ENCODE peak calls at places on chromosomes 5 and 9, in six cellular contexts. I is astrocyte, N is hepatocyte, G is PC-3, L is neural progenitor cell, A is endothelial cell of umbilical vein. M is an unnamed sample.

GRCh38 chr5:167294861-167295685 is 996.4 kb upstream of the WWC1 start:
- DNase-seq in I (peak), N (peak), G (peak), L (no peak), A (peak), M (peak)

GRCh38 chr5:122192883-122193496 is 63.6 kb downstream of the ZNF474 start:
- DNase-seq in I (peak), N (peak), G (peak), L (peak), A (peak), M (peak)

GRCh38 chr5:51392689-51393199 is 9.5 kb downstream of the ISL1 start:
- DNase-seq in I (no peak), N (no peak), G (no peak), L (peak), A (no peak), M (no peak)

GRCh38 chr9:89365532-89365912 is 47.2 kb downstream of the SECISBP2 start:
- DNase-seq in I (no peak), N (no peak), G (no peak), L (no peak), A (no peak), M (no peak)

GRCh38 chr5:138533973-138534941 is 8.8 kb downstream of the ETF1 start:
- DNase-seq in I (no peak), N (no peak), G (no peak), L (no peak), A (no peak), M (no peak)

GRCh38 chr9:98727428-98727827 is 18.7 kb upstream of the GABBR2 start:
- DNase-seq in I (no peak), N (no peak), G (no peak), L (no peak), A (no peak), M (no peak)

GRCh38 chr5:60893521-60893920 is 49.5 kb upstream of the ELOVL7 start:
- DNase-seq in I (no peak), N (no peak), G (no peak), L (no peak), A (no peak), M (no peak)

GRCh38 chr9:5630038-5630507 is 1.2 kb downstream of the RIC1 start:
- DNase-seq in I (peak), N (peak), G (peak), L (no peak), A (peak), M (no peak)

GRCh38 chr9:89615661-89616060 is 10.8 kb downstream of the GADD45G start:
- DNase-seq in I (no peak), N (no peak), G (no peak), L (no peak), A (no peak), M (no peak)

GRCh38 chr5:167573274-167574127 is 717.9 kb upstream of the WWC1 start:
- DNase-seq in I (peak), N (peak), G (no peak), L (peak), A (no peak), M (no peak)

GRCh38 chr5:95392593-95393182 is 1.5 kb downstream of the FAM81B start:
- DNase-seq in I (peak), N (peak), G (peak), L (no peak), A (peak), M (peak)

GRCh38 chr5:72531496-72532190 is 24.4 kb upstream of the ZNF366 start:
- DNase-seq in I (no peak), N (no peak), G (peak), L (no peak), A (peak), M (no peak)

GRCh38 chr5:2617461-2617860 is 134.0 kb downstream of the IRX2 start:
- DNase-seq in I (no peak), N (no peak), G (no peak), L (no peak), A (no peak), M (no peak)

GRCh38 chr5:175148773-175149172 is 295.2 kb downstream of the DRD1 start:
- DNase-seq in I (no peak), N (no peak), G (no peak), L (no peak), A (no peak), M (no peak)

GRCh38 chr5:149913449-149914419 is 30.9 kb downstream of the PDE6A start:
- DNase-seq in I (no peak), N (no peak), G (no peak), L (peak), A (peak), M (no peak)

GRCh38 chr5:149916317-149917072 is 28.1 kb downstream of the PDE6A start:
- DNase-seq in I (no peak), N (no peak), G (no peak), L (no peak), A (no peak), M (no peak)

GRCh38 chr5:149921597-149921996 is 23.0 kb downstream of the PDE6A start:
- DNase-seq in I (no peak), N (no peak), G (no peak), L (no peak), A (no peak), M (no peak)

GRCh38 chr5:149915392-149916260 is 29.0 kb downstream of the PDE6A start:
- DNase-seq in I (peak), N (no peak), G (peak), L (no peak), A (no peak), M (peak)

DNA sequence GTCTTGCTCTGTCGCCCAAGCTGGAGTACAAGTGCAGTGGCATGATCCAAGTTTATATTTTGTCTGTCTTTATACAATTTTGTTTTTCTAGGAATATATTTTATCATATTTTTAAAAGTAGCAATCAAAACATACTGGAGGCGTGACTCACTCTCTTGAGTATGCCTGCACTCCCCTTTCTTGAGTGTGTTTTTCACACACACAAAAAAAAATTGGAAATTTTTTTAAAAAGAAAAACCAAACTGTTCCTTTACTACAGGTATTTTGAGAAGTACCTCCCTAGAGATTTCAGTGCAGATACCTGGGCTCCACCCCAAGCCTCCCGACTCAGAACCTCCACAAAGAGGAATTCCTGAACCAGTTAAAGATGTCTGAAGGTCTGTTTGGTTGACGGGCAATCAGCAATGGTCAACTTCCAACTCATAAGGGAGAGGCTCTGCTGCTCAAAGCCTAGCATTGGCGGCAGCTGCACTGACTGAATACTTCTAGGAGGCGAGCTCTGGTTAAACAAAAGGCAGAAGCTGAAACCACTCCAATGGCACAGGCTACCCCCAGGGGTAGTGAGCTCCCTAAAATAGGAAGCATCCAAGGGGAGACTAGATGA is 27.4 kb downstream of the PDE6A start:
- DNase-seq in I (no peak), N (no peak), G (no peak), L (no peak), A (peak), M (peak)
- H3K4me2 ChIP-seq in I (peak), N (no peak), G (no peak), L (no peak), A (peak), M (peak)

DNA sequence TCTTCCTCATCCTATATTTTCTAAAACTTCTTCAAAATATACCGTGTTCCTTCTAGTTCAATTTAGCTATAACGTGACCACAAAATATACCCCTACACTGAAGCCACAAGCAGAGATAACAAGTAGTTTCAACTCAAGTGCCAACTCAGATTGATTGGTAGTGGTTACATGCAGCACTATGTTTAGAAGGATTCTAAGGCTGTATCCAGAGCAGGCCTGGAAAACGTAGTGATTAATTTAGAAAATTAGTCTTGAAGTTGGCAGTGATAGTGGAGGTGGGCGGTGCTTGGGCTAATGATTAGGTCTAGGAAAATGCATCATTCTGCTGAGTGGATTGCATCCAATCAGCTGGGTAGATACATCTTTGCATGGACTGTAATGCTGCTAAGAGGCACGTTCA is 61.5 kb downstream of the MAMDC2 start:
- DNase-seq in I (peak), N (no peak), G (no peak), L (no peak), A (no peak), M (no peak)
- TF ChIP-seq EZH2 in I (no peak), N (no peak), G (no peak), L (no peak), A (no peak), M (no peak)

GRCh38 chr5:75465480-75465879 is 45.9 kb downstream of the CERT1 start:
- DNase-seq in I (peak), N (no peak), G (no peak), L (no peak), A (peak), M (no peak)

GRCh38 chr5:75463726-75464125 is 47.7 kb downstream of the CERT1 start:
- DNase-seq in I (no peak), N (no peak), G (peak), L (no peak), A (no peak), M (peak)

GRCh38 chr5:75460947-75461346 is 50.5 kb downstream of the CERT1 start:
- DNase-seq in I (no peak), N (no peak), G (no peak), L (no peak), A (no peak), M (no peak)

GRCh38 chr5:75460532-75460931 is 50.9 kb downstream of the CERT1 start:
- DNase-seq in I (no peak), N (no peak), G (peak), L (no peak), A (peak), M (no peak)

GRCh38 chr5:75461679-75462078 is 49.8 kb downstream of the CERT1 start:
- DNase-seq in I (no peak), N (no peak), G (no peak), L (no peak), A (no peak), M (no peak)
- H3K4me2 ChIP-seq in I (no peak), N (no peak), G (no peak), L (no peak), A (no peak), M (no peak)

GRCh38 chr9:129175825-129176633 is 2.0 kb downstream of the IER5L start:
- DNase-seq in I (peak), N (peak), G (peak), L (peak), A (peak), M (peak)
- TF ChIP-seq EZH2 in I (no peak), N (no peak), G (no peak), L (no peak), A (no peak), M (no peak)

DNA sequence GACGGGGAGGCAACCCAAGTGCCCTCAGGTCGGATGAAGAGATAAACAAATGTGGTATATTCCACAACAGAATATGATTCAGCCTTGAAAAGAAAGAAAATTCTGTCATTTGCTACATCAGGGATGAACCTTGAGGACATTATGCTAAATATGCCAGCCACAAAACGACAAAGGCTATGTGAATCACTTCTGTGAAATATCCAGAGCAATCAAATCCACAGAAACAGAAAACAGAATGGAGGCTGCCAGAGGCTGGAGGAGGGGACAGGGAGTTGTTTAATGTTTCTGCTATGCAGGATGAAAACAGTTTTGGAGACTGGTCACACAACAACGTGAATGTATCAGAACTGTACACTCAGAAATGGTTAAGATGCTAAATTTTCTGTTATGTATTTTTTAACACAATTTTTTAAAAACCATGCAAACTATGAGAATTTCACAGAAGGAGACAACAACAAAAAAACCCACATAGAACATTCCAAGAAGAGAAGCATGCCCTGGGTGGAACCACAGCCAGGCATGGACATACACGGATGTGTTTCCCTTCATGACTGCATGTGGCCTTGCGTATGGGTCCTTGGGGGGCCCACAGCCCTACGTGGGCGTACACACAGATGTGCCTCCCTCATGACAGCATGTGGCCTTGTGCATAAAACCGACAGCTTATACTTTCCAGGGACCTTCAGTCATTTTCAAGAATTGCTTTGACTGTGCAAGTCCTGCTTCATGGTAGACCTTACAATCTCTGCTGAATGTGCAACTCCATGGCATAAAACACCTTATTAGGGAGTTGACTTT is 146.7 kb downstream of the ROR2 start:
- DNase-seq in I (peak), N (no peak), G (no peak), L (no peak), A (no peak), M (no peak)
- H3K4me2 ChIP-seq in I (no peak), N (no peak), G (no peak), L (no peak), A (no peak), M (no peak)

DNA sequence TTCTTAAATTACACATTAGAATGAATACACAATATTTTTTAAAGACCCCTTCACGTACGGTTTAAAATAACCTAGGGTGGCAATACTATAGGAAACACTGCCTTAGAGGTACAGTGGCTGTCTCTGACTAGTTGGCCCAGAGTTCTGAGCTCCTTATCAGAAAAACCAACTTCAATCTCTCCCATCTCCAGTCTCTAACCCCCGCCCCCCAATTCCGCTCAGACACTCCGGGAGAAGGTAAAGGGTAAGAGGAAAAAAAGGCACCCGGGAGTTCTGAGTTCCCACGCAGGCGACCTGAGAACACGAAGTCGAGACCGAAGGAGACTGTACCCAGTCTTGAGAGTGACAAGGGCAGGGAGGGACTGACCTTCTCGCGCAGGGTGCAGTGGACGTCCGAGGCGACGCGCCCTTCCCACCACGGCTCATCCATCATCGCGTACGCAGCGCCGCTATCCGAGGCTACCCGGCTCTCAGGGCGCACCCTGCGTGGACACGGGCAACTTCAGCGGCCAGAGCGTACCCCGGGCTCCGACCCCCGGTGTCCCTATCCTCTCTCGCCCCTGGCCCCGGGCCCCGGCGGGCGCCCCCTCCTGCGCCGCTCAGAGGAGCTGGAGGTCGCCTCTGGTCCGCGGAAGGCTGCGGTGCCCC is 749 bp downstream of the CCNJL start:
- DNase-seq in I (no peak), N (peak), G (no peak), L (no peak), A (peak), M (peak)
- TF ChIP-seq EZH2 in I (no peak), N (no peak), G (no peak), L (peak), A (no peak), M (no peak)

DNA sequence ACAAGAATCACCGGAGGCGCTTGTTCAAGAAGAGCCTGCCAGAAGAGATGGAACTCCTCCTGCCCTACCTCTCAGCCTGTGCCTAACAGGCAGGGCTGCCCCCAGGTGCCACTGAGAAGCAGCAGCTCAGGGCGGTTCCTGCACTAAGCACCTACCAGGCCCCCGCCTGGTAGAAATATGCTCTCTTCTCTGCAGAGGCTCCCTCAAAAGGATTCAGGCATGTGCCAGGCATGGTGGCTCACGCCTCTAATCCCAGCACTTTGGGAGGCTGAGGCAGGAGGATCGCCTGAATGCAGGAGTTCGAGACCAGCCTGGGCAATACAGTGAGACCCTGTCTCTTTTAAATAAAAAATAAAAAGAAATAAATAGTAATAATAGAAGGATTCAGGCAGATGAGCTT is 6.0 kb downstream of the VDAC1 start:
- DNase-seq in I (no peak), N (no peak), G (no peak), L (no peak), A (no peak), M (no peak)
- H3K4me2 ChIP-seq in I (no peak), N (no peak), G (no peak), L (no peak), A (no peak), M (no peak)

GRCh38 chr9:129667378-129667777 is 1.9 kb downstream of the PRRX2 start:
- DNase-seq in I (no peak), N (no peak), G (no peak), L (no peak), A (no peak), M (no peak)
- TF ChIP-seq EZH2 in I (no peak), N (no peak), G (no peak), L (no peak), A (peak), M (no peak)

GRCh38 chr5:158384535-158385421 is 525.8 kb upstream of the CLINT1 start:
- DNase-seq in I (peak), N (no peak), G (peak), L (no peak), A (peak), M (no peak)

GRCh38 chr5:158388018-158388417 is 529.1 kb upstream of the CLINT1 start:
- DNase-seq in I (no peak), N (no peak), G (no peak), L (no peak), A (no peak), M (no peak)

GRCh38 chr5:158385982-158386381 is 527.0 kb upstream of the CLINT1 start:
- DNase-seq in I (no peak), N (no peak), G (no peak), L (no peak), A (no peak), M (no peak)

GRCh38 chr5:158389786-158390185 is 530.8 kb upstream of the CLINT1 start:
- DNase-seq in I (peak), N (no peak), G (no peak), L (no peak), A (no peak), M (no peak)

GRCh38 chr5:158387499-158387898 is 528.6 kb upstream of the CLINT1 start:
- DNase-seq in I (no peak), N (peak), G (no peak), L (no peak), A (no peak), M (no peak)
- H3K4me2 ChIP-seq in I (no peak), N (no peak), G (no peak), L (no peak), A (no peak), M (no peak)

M was measured in PC-9.